ENCODE peak calls at places on chromosomes 12 and 14, in four cellular contexts. K, A, Q and B are unnamed samples. For H3K36me3, H3K9me3 and H3K4me1, the result is how much of the 10 kb centered on the place peaks cover.

GRCh38 chr12:122062832-122063690 is 15.5 kb upstream of the MLXIP start:
- DNase-seq in Q (no peak), A (peak), K (no peak), B (no peak)

GRCh38 chr12:81078469-81079196 is 754 bp downstream of the ACSS3 start:
- DNase-seq in K (peak), A (peak), Q (no peak), B (no peak)

GRCh38 chr14:61813101-61813596 is 50.9 kb downstream of the SNAPC1 start:
- DNase-seq in K (no peak), Q (no peak), A (no peak), B (no peak)

GRCh38 chr14:44833376-44833775 is 128.4 kb downstream of the KLHL28 start:
- DNase-seq in Q (no peak), A (no peak), K (no peak), B (no peak)

GRCh38 chr14:94046696-94047250 is 20.6 kb downstream of the OTUB2 start:
- DNase-seq in K (no peak), A (peak), Q (no peak), B (no peak)

GRCh38 chr12:131808744-131809371 is 19.3 kb upstream of the MMP17 start:
- DNase-seq in Q (no peak), A (no peak), K (no peak), B (no peak)

GRCh38 chr12:91958816-91959215 is 186.8 kb downstream of the BTG1 start:
- DNase-seq in Q (no peak), K (no peak), A (no peak), B (no peak)

GRCh38 chr12:45214739-45215418 is 1.0 kb upstream of the ANO6 start:
- DNase-seq in Q (peak), A (peak), K (no peak), B (no peak)

GRCh38 chr12:50925342-50925651 is 27.0 kb upstream of the HIGD1C start:
- DNase-seq in A (no peak), K (no peak), Q (peak), B (peak)

GRCh38 chr14:69928111-69928523 is 48.9 kb downstream of the SMOC1 start:
- DNase-seq in K (no peak), Q (no peak), A (no peak), B (no peak)

GRCh38 chr12:102249073-102249854 is 51.6 kb upstream of the PMCH start:
- DNase-seq in A (no peak), K (no peak), Q (no peak), B (no peak)

GRCh38 chr12:2417761-2418160 is 365.0 kb downstream of the CACNA1C start:
- DNase-seq in K (no peak), Q (no peak), A (no peak), B (no peak)

GRCh38 chr12:5506821-5507231 is 74.9 kb downstream of the NTF3 start:
- DNase-seq in K (no peak), A (peak), Q (no peak), B (no peak)

GRCh38 chr14:100622234-100622633 is 35.0 kb upstream of the BEGAIN start:
- DNase-seq in Q (no peak), A (peak), K (no peak), B (no peak)

GRCh38 chr14:26808407-26808806 is 210.6 kb upstream of the NOVA1 start:
- DNase-seq in K (no peak), A (no peak), Q (no peak), B (no peak)

GRCh38 chr12:80936642-80937390 is 918 bp downstream of the LIN7A start:
- DNase-seq in Q (no peak), K (peak), A (peak), B (no peak)

GRCh38 chr12:96710127-96710745 is 196.8 kb upstream of the NEDD1 start:
- DNase-seq in Q (no peak), A (no peak), K (peak), B (no peak)

GRCh38 chr12:57091633-57092528 is 3.0 kb downstream of the NAB2 start:
- DNase-seq in K (no peak), A (no peak), Q (no peak), B (no peak)

GRCh38 chr14:30525833-30526232 is 33.1 kb upstream of the G2E3 start:
- DNase-seq in K (no peak), Q (no peak), A (no peak), B (no peak)

GRCh38 chr12:131057211-131057721 is 103.6 kb downstream of the ADGRD1 start:
- DNase-seq in A (no peak), Q (no peak), K (no peak), B (no peak)

GRCh38 chr12:116592116-116592637 is 33.0 kb downstream of the MAP1LC3B2 start:
- DNase-seq in Q (no peak), A (peak), K (no peak), B (no peak)

GRCh38 chr14:92160619-92161018 is 38.9 kb downstream of the CPSF2 start:
- DNase-seq in A (peak), Q (no peak), K (no peak), B (no peak)

GRCh38 chr14:92164958-92165357 is 43.2 kb downstream of the CPSF2 start:
- DNase-seq in A (no peak), Q (no peak), K (no peak), B (no peak)

GRCh38 chr14:92161521-92161920 is 39.8 kb downstream of the CPSF2 start:
- DNase-seq in K (no peak), Q (no peak), A (no peak), B (no peak)
- H3K36me3 ChIP-seq in K (half or more), Q (half or more), A (under half), B (under half)

GRCh38 chr14:28704153-28704552 is 62.4 kb upstream of the FOXG1 start:
- DNase-seq in A (no peak), K (no peak), Q (no peak), B (no peak)
- H3K9me3 ChIP-seq in A (under half), K (under half), Q (under half), B (under half)

GRCh38 chr14:68775614-68776126 is 17.2 kb downstream of the ZFP36L1 start:
- DNase-seq in K (no peak), Q (no peak), A (no peak), B (no peak)
- H3K4me1 ChIP-seq in K (under half), Q (under half), A (under half), B (half or more)

DNA sequence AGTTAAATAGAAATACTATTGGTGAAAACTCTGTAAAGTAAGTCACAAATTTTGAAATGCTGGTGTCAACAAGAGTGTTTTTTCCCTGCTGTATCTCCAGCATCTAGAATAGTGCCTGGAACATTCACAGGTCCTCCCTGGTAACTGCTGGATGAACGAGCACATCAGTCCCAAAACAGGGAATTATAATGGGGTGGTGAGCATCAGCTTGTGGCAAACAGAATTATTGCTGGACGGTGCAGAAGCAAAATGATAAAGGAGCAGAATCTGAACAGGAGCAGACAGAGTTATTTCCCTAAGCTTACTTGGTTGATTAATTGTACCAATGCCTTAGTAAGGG is 129.9 kb downstream of the GRIP1 start:
- DNase-seq in A (no peak), Q (no peak), K (no peak), B (no peak)
- H3K36me3 ChIP-seq in A (under half), Q (under half), K (under half), B (under half)

GRCh38 chr12:100123316-100124095 is 19.2 kb downstream of the BLTP3B start:
- DNase-seq in K (no peak), A (no peak), Q (no peak), B (no peak)
- H3K9me3 ChIP-seq in K (under half), A (under half), Q (under half), B (under half)

GRCh38 chr12:95215925-95216324 is 1.3 kb downstream of the FGD6 start:
- DNase-seq in K (peak), Q (no peak), A (no peak), B (no peak)
- H3K4me1 ChIP-seq in K (under half), Q (under half), A (under half), B (under half)

GRCh38 chr12:26621932-26622331 is 211.1 kb downstream of the ITPR2 start:
- DNase-seq in K (no peak), A (no peak), Q (no peak), B (no peak)
- H3K36me3 ChIP-seq in K (under half), A (under half), Q (half or more), B (under half)

GRCh38 chr14:98371141-98371540 is 900.9 kb downstream of the BCL11B start:
- DNase-seq in K (no peak), Q (no peak), A (no peak), B (no peak)

GRCh38 chr14:98369344-98369743 is 902.7 kb downstream of the BCL11B start:
- DNase-seq in K (no peak), Q (no peak), A (no peak), B (no peak)

GRCh38 chr14:98368916-98369315 is 903.1 kb downstream of the BCL11B start:
- DNase-seq in K (no peak), A (no peak), Q (no peak), B (no peak)

GRCh38 chr14:98368214-98368613 is 903.8 kb downstream of the BCL11B start:
- DNase-seq in K (no peak), A (no peak), Q (no peak), B (no peak)

DNA sequence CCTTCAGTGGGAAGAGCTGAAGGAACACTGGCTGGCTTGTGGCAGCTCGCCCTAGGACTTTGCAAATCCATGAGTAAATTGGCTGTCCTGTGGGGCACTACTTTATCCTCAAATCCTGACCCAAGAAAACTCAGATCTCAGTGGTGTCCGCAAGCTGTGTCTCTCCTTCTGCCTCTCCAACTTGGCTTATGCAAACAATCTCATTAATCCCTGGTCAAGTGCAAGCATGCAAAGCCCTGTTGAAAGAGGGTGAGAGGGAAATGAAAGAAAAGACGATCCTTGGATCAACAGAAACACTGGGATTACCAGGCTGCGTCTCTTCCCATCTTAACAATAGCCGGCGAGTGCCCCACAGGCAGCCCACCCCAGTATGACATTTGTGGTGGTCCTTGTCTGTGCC is 901.6 kb downstream of the BCL11B start:
- DNase-seq in A (no peak), Q (no peak), K (no peak), B (no peak)
- H3K9me3 ChIP-seq in A (under half), Q (under half), K (under half), B (under half)

GRCh38 chr14:23436327-23437141 is 1.1 kb upstream of the MYH7 start:
- DNase-seq in K (peak), A (no peak), Q (no peak), B (no peak)

GRCh38 chr14:23437142-23438129 is 2.0 kb upstream of the MYH7 start:
- DNase-seq in A (no peak), Q (no peak), K (no peak), B (no peak)

GRCh38 chr14:23441076-23441475 is 5.6 kb upstream of the MYH7 start:
- DNase-seq in Q (no peak), A (no peak), K (no peak), B (no peak)

GRCh38 chr14:23438130-23438893 is 2.9 kb upstream of the MYH7 start:
- DNase-seq in Q (no peak), K (peak), A (no peak), B (no peak)

GRCh38 chr14:23439107-23439835 is 3.8 kb upstream of the MYH7 start:
- DNase-seq in A (no peak), K (no peak), Q (no peak), B (no peak)
- H3K4me1 ChIP-seq in A (under half), K (half or more), Q (under half), B (under half)

GRCh38 chr12:82350161-82350560 is 8.0 kb downstream of the CCDC59 start:
- DNase-seq in A (no peak), Q (no peak), K (no peak), B (no peak)
- H3K36me3 ChIP-seq in A (under half), Q (under half), K (under half), B (under half)